ENCODE peak calls at places on chromosomes 11 and 22, in four cellular contexts. Q, R, K and J are unnamed samples.

GRCh38 chr11:67392182-67392715 is 463 bp downstream of the RAD9A start:
- DNase-seq in Q (no peak), K (no peak), R (peak; percentile 49), J (no peak)

GRCh38 chr11:108199446-108200321 is 22.8 kb downstream of the NPAT start:
- DNase-seq in R (peak; percentile 59), Q (peak; percentile 74), K (no peak), J (peak; percentile 68)

GRCh38 chr11:77580712-77581337 is 8.9 kb upstream of the AQP11 start:
- DNase-seq in Q (peak; percentile 76), R (peak; percentile 24), K (peak; percentile 48), J (peak; percentile 21)

GRCh38 chr11:18001191-18001590 is 11.7 kb downstream of the SERGEF start:
- DNase-seq in K (no peak), Q (no peak), R (no peak), J (peak; percentile 57)

GRCh38 chr11:121741954-121742361 is 289.2 kb upstream of the SORL1-AS1 start:
- DNase-seq in Q (no peak), K (no peak), R (no peak), J (peak; percentile 52)

GRCh38 chr11:6694229-6694535 is 11.0 kb upstream of the MRPL17 start:
- DNase-seq in K (no peak), Q (no peak), R (no peak), J (no peak)

GRCh38 chr11:47437746-47438418 is 11.1 kb downstream of the RAPSN start:
- DNase-seq in K (no peak), Q (no peak), R (no peak), J (no peak)

GRCh38 chr22:48750826-48751440 is 1076.7 kb downstream of the BRD1 start:
- DNase-seq in R (no peak), K (no peak), Q (no peak), J (no peak)

GRCh38 chr22:35678836-35679235 is 30.6 kb downstream of the APOL6 start:
- DNase-seq in Q (no peak), K (no peak), R (no peak), J (no peak)

GRCh38 chr11:21185959-21186358 is 516.6 kb downstream of the NELL1 start:
- DNase-seq in R (no peak), K (no peak), Q (no peak), J (no peak)

GRCh38 chr11:57279131-57279530 is 42.1 kb upstream of the APLNR start:
- DNase-seq in K (no peak), R (peak; percentile 21), Q (no peak), J (peak; percentile 77)

DNA sequence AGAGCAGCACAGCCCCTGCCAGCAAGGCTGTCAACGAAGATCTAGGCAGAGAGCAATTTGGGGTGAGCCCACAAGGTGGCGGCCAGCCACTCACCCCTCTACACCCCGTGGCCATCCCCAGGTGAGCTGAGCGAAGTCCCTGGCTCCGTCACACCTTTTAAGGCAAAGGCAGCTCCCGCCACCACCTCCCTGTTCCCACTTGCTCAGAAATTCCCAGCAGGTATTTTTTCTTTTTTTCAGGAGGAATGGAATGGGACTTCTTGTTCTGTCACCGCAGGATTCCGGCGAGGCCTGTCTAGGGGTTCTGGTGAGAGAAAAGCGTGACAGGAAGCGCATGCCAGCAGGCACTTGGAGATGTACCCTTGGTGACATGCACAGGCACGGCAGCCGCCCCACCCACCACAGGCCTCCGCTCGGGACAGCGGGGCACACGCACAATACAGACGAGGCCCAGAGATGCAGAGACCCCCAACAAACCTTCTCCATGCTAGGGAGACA is 10.0 kb downstream of the RPL3 start:
- DNase-seq in K (no peak), R (peak; percentile 82), Q (peak; percentile 89), J (no peak)
- H2BK120ac ChIP-seq in K (no peak overlapping the region), R (peak overlapping the region; percentile 1), Q (no peak overlapping the region), J (peak overlapping the region; percentile 86)

GRCh38 chr11:117179048-117179999 is 781 bp downstream of the SIDT2 start:
- DNase-seq in Q (peak; percentile 38), R (peak; percentile 60), K (no peak), J (no peak)
- H3K4ac ChIP-seq in Q (peak overlapping the region; percentile 64), R (peak overlapping the region; percentile 79), K (no peak overlapping the region), J (peak overlapping the region; percentile 89)

DNA sequence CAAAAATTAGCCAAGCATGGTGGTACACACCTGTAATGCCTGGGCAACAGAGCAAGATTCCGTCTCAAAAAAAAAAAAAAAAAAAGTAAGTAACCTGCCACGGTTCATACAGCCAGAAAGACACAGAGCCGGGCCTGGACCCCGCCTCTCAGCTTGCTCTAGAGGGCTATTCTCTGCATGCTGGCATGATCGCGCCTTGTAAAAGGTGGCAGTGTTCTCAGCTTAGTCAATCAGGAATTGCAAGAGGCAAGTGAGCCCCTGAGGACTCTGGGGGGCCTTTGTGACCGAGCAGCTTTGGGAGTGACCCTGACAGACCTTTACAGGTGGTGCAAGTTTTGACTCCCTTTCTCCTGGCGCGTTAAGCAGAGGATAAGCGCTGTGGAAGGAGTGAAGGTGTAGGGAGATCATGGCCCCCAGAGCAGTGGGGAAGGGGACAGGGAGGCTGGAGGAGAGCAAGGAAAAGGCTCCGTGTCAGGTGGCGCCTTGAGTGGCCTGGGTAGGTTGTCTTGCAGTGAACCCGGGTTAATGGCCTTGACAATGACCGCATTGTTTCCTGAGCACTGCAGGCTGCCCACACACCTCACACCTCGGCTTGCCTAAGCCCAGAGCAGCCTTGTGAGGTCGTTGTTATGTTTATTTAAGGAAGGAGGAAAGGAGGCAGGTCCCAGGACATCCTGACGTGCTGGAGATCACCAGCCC is 48.9 kb downstream of the CDPF1 start:
- DNase-seq in R (no peak), Q (peak; percentile 92), K (no peak), J (no peak)
- H2BK120ac ChIP-seq in R (no peak overlapping the region), Q (no peak overlapping the region), K (no peak overlapping the region), J (no peak overlapping the region)

DNA sequence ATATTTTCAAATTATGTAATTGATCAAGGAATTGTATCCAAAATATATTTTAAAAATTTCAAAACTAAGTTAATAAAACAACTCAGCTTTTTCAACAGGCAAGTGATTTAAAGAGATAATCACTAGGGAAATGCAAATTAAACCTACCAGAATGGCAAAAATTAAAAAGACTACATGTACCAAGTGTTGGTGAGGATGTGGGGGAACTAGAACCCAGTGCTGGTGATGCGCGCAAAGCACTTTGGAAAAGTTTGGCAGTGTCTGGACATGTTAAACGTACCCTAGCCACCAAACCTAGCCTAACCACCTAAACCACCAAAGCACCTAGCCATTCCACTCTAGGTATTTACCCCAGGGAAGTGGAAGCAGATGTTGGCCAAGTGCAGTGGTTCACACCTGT is 22.9 kb downstream of the PACSIN2 start:
- DNase-seq in K (no peak), R (no peak), Q (no peak), J (no peak)
- H3K4ac ChIP-seq in K (no peak overlapping the region), R (no peak overlapping the region), Q (no peak overlapping the region), J (peak overlapping the region; percentile 34)

DNA sequence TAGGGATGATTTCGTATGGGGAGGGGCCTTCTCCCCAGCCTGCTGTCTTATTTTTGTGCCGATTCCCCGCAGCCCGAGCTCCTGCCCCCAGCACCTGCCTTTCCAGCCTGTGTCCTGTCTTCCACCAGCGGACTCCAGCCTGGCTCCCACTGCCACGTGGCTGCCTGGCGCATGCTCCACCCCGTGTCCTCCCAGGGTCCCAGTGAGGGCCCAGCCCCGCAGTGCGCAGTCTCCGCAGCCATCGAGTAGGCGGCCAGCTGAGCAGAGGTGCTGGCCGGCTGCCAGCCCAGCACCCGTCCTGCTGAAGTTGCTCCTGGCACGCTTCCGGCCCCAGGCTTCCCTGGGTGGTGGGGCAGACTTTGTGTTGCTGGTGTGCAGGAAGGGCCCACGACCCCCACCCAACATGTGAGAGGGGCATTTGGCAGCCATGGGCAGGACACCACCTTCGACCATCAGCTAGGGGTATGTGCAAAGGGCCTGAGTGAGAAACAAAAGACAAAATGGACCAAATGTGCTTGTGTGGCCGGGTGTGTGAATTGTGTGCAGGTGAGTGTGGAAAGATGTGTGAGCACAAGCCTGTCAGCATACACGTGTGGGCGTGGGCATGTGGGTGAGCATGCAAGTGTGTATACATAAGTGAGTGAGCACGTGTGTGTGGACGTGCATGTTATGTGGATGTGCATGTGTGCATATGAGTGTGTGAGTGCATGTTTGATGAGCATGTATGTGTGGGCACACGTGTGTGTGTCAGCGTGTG is 55.9 kb downstream of the RTN4R start:
- DNase-seq in K (no peak), Q (no peak), R (no peak), J (peak; percentile 7)
- H2BK120ac ChIP-seq in K (no peak overlapping the region), Q (no peak overlapping the region), R (no peak overlapping the region), J (no peak overlapping the region)

DNA sequence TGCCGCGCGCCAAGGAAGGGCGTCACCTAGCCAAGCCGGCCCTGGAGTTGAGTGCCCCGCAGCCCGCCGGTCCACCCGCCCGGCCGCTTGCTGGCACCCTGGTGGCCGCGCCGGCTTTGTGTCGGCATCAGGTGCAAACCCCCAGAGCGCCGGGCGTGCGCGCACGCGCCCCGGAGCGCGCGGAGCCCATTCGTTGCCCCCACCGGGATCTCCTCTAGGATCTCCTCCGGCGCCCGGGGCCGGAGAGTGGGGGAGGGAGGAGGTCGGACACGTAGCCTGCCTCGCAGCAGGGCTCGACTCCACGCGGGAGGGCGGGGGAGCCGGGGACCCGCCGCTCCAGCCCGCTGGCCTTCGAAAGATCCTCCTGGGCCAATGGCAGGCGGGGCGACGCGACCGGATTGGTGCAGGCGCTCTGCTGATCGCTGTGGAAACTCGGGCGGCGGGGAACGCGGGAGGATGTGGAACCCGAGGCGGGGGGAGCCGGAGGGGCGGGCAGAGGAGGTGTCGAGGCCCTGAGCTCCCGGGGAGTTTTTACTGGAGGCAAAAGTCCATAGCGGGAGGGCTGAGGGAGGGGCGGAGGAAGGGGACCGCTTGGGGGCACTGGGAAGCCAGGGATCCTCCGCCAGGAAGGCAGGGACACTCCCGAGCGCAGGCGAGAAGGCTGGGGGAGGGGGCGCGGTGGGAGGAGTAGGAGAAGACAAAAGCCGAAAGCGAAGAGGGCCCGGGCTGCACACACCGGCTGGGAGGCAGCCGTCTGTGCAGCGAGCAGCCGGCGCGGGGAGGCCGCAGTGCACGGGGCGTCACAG is at the start of gene FADS2:
- DNase-seq in R (peak; percentile 99), Q (peak; percentile 98), K (peak; percentile 94), J (peak; percentile 89)
- H3K4ac ChIP-seq in R (peak within 1 kb of the TSS; percentile 100), Q (peak within 1 kb of the TSS; percentile 96), K (peak within 1 kb of the TSS; percentile 99), J (peak within 1 kb of the TSS; percentile 91)

GRCh38 chr22:29578462-29578861 is 2.5 kb downstream of the NIPSNAP1 start:
- DNase-seq in R (no peak), Q (no peak), K (no peak), J (no peak)

GRCh38 chr22:29581799-29582198 is 886 bp upstream of the NIPSNAP1 start:
- DNase-seq in R (no peak), Q (no peak), K (no peak), J (no peak)

GRCh38 chr22:29574762-29575450 is 6.0 kb downstream of the NIPSNAP1 start:
- DNase-seq in R (no peak), Q (no peak), K (no peak), J (no peak)

GRCh38 chr22:29584975-29585374 is 4.1 kb upstream of the NIPSNAP1 start:
- DNase-seq in Q (no peak), K (no peak), R (no peak), J (no peak)

GRCh38 chr22:29580200-29580810 is 608 bp downstream of the NIPSNAP1 start:
- DNase-seq in R (peak; percentile 10), Q (peak; percentile 29), K (no peak), J (no peak)
- H2BK120ac ChIP-seq in R (no peak overlapping the region), Q (no peak overlapping the region), K (peak overlapping the region; percentile 84), J (no peak overlapping the region)

DNA sequence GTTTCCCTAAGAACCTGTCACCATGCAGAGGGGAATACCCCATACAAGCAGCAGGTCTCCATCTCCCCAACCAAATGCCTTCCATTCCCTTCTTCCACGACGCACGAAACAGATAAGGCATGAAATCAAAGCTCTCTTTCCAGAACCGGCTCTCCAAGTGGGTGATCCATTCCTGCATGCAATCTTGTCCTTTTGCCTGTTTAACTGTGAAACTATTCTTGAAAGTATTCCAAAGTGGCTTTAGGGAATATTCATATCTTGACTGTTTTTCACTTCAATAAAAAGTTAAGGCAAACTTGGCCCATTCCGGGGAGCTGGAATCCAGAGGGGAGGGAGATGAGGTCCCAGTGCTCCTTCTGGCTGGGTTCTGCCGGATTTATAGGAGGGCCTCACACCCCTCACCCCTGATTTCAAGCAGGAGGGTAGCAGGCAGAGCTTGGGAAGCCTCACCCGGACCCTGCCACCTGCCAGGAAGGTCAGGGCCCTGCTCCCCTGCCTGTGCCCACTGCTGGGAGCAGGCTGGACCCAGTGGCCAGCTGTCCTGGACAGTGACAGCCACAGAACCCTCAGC is 60.9 kb downstream of the SCGB1A1 start:
- DNase-seq in R (no peak), K (no peak), Q (no peak), J (no peak)
- H3K4ac ChIP-seq in R (no peak overlapping the region), K (no peak overlapping the region), Q (no peak overlapping the region), J (peak overlapping the region; percentile 68)